ENCODE peak calls at places on chromosomes 16 and 17, in ten cellular contexts. One of them, this sample, is unnamed.

GRCh38 chr17:46770818-46771600 is 47.5 kb downstream of the WNT3 start:
- DNase-seq in breast epithelium: no peak
- DNase-seq in lower leg skin: no peak
- DNase-seq in sigmoid colon: no peak
- DNase-seq in heart left ventricle: peak
- DNase-seq in prostate gland: no peak
- DNase-seq in ovary: peak
- DNase-seq in body of pancreas: peak
- DNase-seq in adrenal gland: peak
- DNase-seq in tibial nerve: no peak
- DNase-seq in this sample: no peak

GRCh38 chr16:65336169-65336568 is 214.3 kb upstream of the CDH11 start:
- DNase-seq in ovary: no peak
- DNase-seq in adrenal gland: no peak
- DNase-seq in lower leg skin: no peak
- DNase-seq in sigmoid colon: no peak
- DNase-seq in body of pancreas: no peak
- DNase-seq in heart left ventricle: no peak
- DNase-seq in tibial nerve: no peak
- DNase-seq in prostate gland: no peak
- DNase-seq in breast epithelium: no peak
- DNase-seq in this sample: no peak

GRCh38 chr16:65964752-65965151 is 401.7 kb upstream of the CDH5 start:
- DNase-seq in ovary: no peak
- DNase-seq in prostate gland: no peak
- DNase-seq in lower leg skin: no peak
- DNase-seq in sigmoid colon: no peak
- DNase-seq in heart left ventricle: no peak
- DNase-seq in adrenal gland: no peak
- DNase-seq in tibial nerve: no peak
- DNase-seq in breast epithelium: no peak
- DNase-seq in body of pancreas: no peak
- DNase-seq in this sample: no peak

GRCh38 chr16:89925596-89926079 is 2.5 kb downstream of the TUBB3 start:
- DNase-seq in adrenal gland: no peak
- DNase-seq in heart left ventricle: no peak
- DNase-seq in sigmoid colon: no peak
- DNase-seq in prostate gland: no peak
- DNase-seq in lower leg skin: no peak
- DNase-seq in ovary: no peak
- DNase-seq in tibial nerve: no peak
- DNase-seq in breast epithelium: no peak
- DNase-seq in body of pancreas: no peak
- DNase-seq in this sample: no peak

GRCh38 chr17:48102700-48103378 is 1.6 kb upstream of the CBX1 start:
- DNase-seq in body of pancreas: no peak
- DNase-seq in sigmoid colon: peak
- DNase-seq in breast epithelium: no peak
- DNase-seq in heart left ventricle: no peak
- DNase-seq in prostate gland: no peak
- DNase-seq in lower leg skin: no peak
- DNase-seq in adrenal gland: peak
- DNase-seq in ovary: no peak
- DNase-seq in tibial nerve: no peak
- DNase-seq in this sample: no peak

GRCh38 chr17:75812096-75813001 is 27.7 kb downstream of the UNK start:
- DNase-seq in heart left ventricle: no peak
- DNase-seq in sigmoid colon: no peak
- DNase-seq in prostate gland: no peak
- DNase-seq in breast epithelium: no peak
- DNase-seq in ovary: no peak
- DNase-seq in tibial nerve: no peak
- DNase-seq in body of pancreas: no peak
- DNase-seq in lower leg skin: no peak
- DNase-seq in adrenal gland: no peak
- DNase-seq in this sample: no peak

GRCh38 chr17:2337152-2337810 is at the start of gene SGSM2:
- DNase-seq in breast epithelium: no peak
- DNase-seq in sigmoid colon: peak
- DNase-seq in lower leg skin: no peak
- DNase-seq in body of pancreas: peak
- DNase-seq in prostate gland: peak
- DNase-seq in adrenal gland: peak
- DNase-seq in tibial nerve: peak
- DNase-seq in heart left ventricle: peak
- DNase-seq in ovary: peak
- DNase-seq in this sample: no peak

GRCh38 chr16:75064403-75065148 is 52.0 kb downstream of the LDHD start:
- DNase-seq in body of pancreas: no peak
- DNase-seq in ovary: no peak
- DNase-seq in sigmoid colon: no peak
- DNase-seq in tibial nerve: no peak
- DNase-seq in adrenal gland: no peak
- DNase-seq in lower leg skin: no peak
- DNase-seq in heart left ventricle: no peak
- DNase-seq in prostate gland: peak
- DNase-seq in breast epithelium: peak
- DNase-seq in this sample: no peak

GRCh38 chr17:56125830-56126819 is 27.1 kb upstream of the ANKFN1 start:
- DNase-seq in breast epithelium: peak
- DNase-seq in ovary: no peak
- DNase-seq in prostate gland: peak
- DNase-seq in tibial nerve: peak
- DNase-seq in heart left ventricle: no peak
- DNase-seq in body of pancreas: peak
- DNase-seq in adrenal gland: peak
- DNase-seq in lower leg skin: peak
- DNase-seq in sigmoid colon: no peak
- DNase-seq in this sample: no peak

GRCh38 chr17:2211661-2212327 is 91.8 kb downstream of the SMG6 start:
- DNase-seq in heart left ventricle: no peak
- DNase-seq in adrenal gland: no peak
- DNase-seq in sigmoid colon: no peak
- DNase-seq in prostate gland: no peak
- DNase-seq in tibial nerve: no peak
- DNase-seq in body of pancreas: no peak
- DNase-seq in breast epithelium: no peak
- DNase-seq in ovary: no peak
- DNase-seq in lower leg skin: no peak
- DNase-seq in this sample: no peak

GRCh38 chr17:4538236-4539002 is 16.8 kb downstream of the MYBBP1A start:
- DNase-seq in prostate gland: no peak
- DNase-seq in breast epithelium: no peak
- DNase-seq in tibial nerve: no peak
- DNase-seq in ovary: peak
- DNase-seq in adrenal gland: no peak
- DNase-seq in body of pancreas: no peak
- DNase-seq in heart left ventricle: no peak
- DNase-seq in lower leg skin: no peak
- DNase-seq in sigmoid colon: peak
- DNase-seq in this sample: no peak
- TF ChIP-seq POLR2A in prostate gland: no peak
- TF ChIP-seq POLR2A in breast epithelium: no peak
- TF ChIP-seq POLR2A in tibial nerve: no peak
- TF ChIP-seq POLR2A in ovary: no peak
- TF ChIP-seq POLR2A in adrenal gland: no peak
- TF ChIP-seq POLR2A in body of pancreas: no peak
- TF ChIP-seq POLR2A in heart left ventricle: no peak
- TF ChIP-seq POLR2A in lower leg skin: no peak
- TF ChIP-seq POLR2A in sigmoid colon: no peak
- TF ChIP-seq POLR2A in this sample: no peak

DNA sequence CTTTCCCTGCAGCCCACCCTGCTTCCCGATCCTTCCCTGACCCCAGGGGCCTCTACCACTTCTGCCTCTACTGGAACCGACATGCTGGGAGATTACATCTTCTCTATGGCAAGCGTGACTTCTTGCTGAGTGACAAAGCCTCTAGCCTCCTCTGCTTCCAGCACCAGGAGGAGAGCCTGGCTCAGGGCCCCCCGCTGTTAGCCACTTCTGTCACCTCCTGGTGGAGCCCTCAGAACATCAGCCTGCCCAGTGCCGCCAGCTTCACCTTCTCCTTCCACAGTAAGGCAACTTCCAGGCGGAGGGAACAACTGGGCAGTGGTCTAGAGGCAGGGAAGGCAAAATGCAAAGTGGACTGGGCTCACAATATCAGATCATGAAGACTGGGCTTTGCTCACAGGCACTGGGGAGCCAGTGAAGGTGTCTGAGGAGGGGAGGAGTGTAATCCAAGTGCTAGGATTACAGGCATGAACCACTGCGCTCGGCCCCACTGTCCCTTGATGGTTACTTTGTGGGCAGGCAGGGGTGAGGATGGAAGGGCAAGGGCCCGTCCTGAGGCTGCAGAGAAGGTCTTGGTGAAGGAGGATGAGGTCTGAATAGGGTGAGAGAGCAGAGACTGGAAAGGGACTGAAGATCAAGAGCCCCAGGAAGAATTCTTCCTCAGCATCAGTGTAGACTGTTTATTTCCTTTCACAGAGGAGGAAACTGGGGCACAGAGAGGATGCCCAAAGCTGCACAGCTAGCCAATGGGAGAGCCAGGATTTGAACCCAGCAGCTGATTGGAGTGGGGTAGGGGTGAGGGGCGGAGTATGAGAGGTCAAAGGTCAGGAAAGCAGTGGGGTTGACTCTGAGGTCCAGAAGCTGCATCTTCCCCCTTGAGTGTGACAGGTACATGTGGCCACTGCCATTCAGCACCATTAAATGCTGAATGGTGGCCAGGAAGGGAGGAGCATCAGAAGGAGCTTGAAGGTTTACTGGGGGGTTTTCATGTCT is 16.5 kb upstream of the ADGRG3 start:
- DNase-seq in ovary: no peak
- DNase-seq in sigmoid colon: no peak
- DNase-seq in tibial nerve: no peak
- DNase-seq in body of pancreas: no peak
- DNase-seq in breast epithelium: no peak
- DNase-seq in heart left ventricle: no peak
- DNase-seq in adrenal gland: no peak
- DNase-seq in lower leg skin: no peak
- DNase-seq in prostate gland: no peak
- DNase-seq in this sample: no peak
- H3K4me3 ChIP-seq in ovary: no peak
- H3K4me3 ChIP-seq in sigmoid colon: no peak
- H3K4me3 ChIP-seq in tibial nerve: no peak
- H3K4me3 ChIP-seq in body of pancreas: no peak
- H3K4me3 ChIP-seq in breast epithelium: no peak
- H3K4me3 ChIP-seq in heart left ventricle: no peak
- H3K4me3 ChIP-seq in adrenal gland: no peak
- H3K4me3 ChIP-seq in lower leg skin: no peak
- H3K4me3 ChIP-seq in prostate gland: no peak
- H3K4me3 ChIP-seq in this sample: no peak

GRCh38 chr16:648071-648785 is 937 bp upstream of the WDR90 start:
- DNase-seq in ovary: no peak
- DNase-seq in tibial nerve: no peak
- DNase-seq in body of pancreas: peak
- DNase-seq in prostate gland: peak
- DNase-seq in sigmoid colon: no peak
- DNase-seq in heart left ventricle: no peak
- DNase-seq in breast epithelium: no peak
- DNase-seq in adrenal gland: no peak
- DNase-seq in lower leg skin: no peak
- DNase-seq in this sample: no peak

GRCh38 chr16:644556-644955 is 2.9 kb downstream of the MCRIP2 start:
- DNase-seq in sigmoid colon: no peak
- DNase-seq in breast epithelium: no peak
- DNase-seq in body of pancreas: no peak
- DNase-seq in ovary: no peak
- DNase-seq in lower leg skin: no peak
- DNase-seq in adrenal gland: no peak
- DNase-seq in tibial nerve: no peak
- DNase-seq in prostate gland: no peak
- DNase-seq in heart left ventricle: no peak
- DNase-seq in this sample: no peak

GRCh38 chr16:647173-647902 is 1.8 kb upstream of the WDR90 start:
- DNase-seq in breast epithelium: no peak
- DNase-seq in lower leg skin: no peak
- DNase-seq in sigmoid colon: no peak
- DNase-seq in tibial nerve: no peak
- DNase-seq in ovary: no peak
- DNase-seq in heart left ventricle: no peak
- DNase-seq in adrenal gland: no peak
- DNase-seq in body of pancreas: peak
- DNase-seq in prostate gland: no peak
- DNase-seq in this sample: no peak

GRCh38 chr16:646679-647172 is 2.4 kb upstream of the WDR90 start:
- DNase-seq in lower leg skin: no peak
- DNase-seq in breast epithelium: no peak
- DNase-seq in tibial nerve: no peak
- DNase-seq in body of pancreas: no peak
- DNase-seq in adrenal gland: no peak
- DNase-seq in ovary: no peak
- DNase-seq in sigmoid colon: no peak
- DNase-seq in prostate gland: no peak
- DNase-seq in heart left ventricle: no peak
- DNase-seq in this sample: no peak

DNA sequence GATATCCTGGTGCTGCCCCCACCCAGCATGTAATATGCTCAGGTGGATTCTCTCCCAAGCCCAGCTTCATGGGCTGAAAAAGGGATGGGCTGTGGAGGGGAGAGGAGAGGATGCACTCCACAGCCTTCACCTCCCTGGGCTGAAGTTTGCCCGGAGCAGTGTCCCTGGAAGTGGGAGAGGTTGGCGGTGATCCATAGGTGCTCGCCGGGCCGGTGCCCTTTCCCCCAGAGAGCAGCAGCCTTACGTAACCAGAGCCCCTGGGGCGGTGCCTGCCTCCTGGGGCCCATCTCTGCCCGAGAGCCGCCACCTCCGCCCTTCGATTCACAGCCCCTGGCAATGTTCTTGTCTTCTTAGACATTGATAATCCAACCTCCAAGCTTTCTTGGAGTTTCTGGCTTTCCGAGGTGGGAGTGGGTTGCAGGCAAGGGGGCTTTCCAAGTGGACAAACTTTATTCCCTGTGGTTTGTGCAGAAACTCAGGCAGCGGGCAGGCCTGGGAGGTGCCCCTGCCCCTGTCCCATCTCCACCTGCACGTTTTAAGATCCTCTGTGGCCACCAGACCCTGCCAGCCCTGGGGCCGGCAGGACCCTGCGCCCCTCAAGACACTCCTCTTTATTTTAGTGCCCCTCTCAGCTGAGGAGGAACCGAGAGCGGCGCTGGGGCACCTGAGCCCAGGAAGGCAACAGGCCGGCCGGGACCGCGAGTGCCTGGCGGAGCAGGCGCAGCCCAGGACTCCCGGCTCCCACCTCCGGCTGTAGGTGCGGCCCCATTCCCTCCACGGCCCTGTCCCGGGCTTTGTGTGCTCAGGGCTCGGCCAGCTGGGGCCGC is 3.1 kb upstream of the WDR90 start:
- DNase-seq in sigmoid colon: no peak
- DNase-seq in tibial nerve: no peak
- DNase-seq in adrenal gland: peak
- DNase-seq in prostate gland: no peak
- DNase-seq in heart left ventricle: peak
- DNase-seq in lower leg skin: no peak
- DNase-seq in breast epithelium: no peak
- DNase-seq in ovary: peak
- DNase-seq in body of pancreas: no peak
- DNase-seq in this sample: no peak
- TF ChIP-seq POLR2A in sigmoid colon: no peak
- TF ChIP-seq POLR2A in tibial nerve: no peak
- TF ChIP-seq POLR2A in adrenal gland: no peak
- TF ChIP-seq POLR2A in prostate gland: no peak
- TF ChIP-seq POLR2A in heart left ventricle: no peak
- TF ChIP-seq POLR2A in lower leg skin: no peak
- TF ChIP-seq POLR2A in breast epithelium: no peak
- TF ChIP-seq POLR2A in ovary: no peak
- TF ChIP-seq POLR2A in body of pancreas: no peak
- TF ChIP-seq POLR2A in this sample: no peak

GRCh38 chr16:71933913-71934696 is 38.8 kb downstream of the IST1 start:
- DNase-seq in body of pancreas: no peak
- DNase-seq in adrenal gland: no peak
- DNase-seq in ovary: no peak
- DNase-seq in prostate gland: no peak
- DNase-seq in breast epithelium: peak
- DNase-seq in heart left ventricle: no peak
- DNase-seq in tibial nerve: no peak
- DNase-seq in lower leg skin: no peak
- DNase-seq in sigmoid colon: no peak
- DNase-seq in this sample: no peak
- H3K4me3 ChIP-seq in body of pancreas: no peak
- H3K4me3 ChIP-seq in adrenal gland: no peak
- H3K4me3 ChIP-seq in ovary: no peak
- H3K4me3 ChIP-seq in prostate gland: no peak
- H3K4me3 ChIP-seq in breast epithelium: no peak
- H3K4me3 ChIP-seq in heart left ventricle: no peak
- H3K4me3 ChIP-seq in tibial nerve: no peak
- H3K4me3 ChIP-seq in lower leg skin: no peak
- H3K4me3 ChIP-seq in sigmoid colon: no peak
- H3K4me3 ChIP-seq in this sample: no peak

This sample was measured in esophagus squamous epithelium.